ENCODE peak calls at places on chromosomes 3 and 15, in five cellular contexts. One of them, this sample, is unnamed.

GRCh38 chr3:87161486-87161885 is 65.6 kb upstream of the CHMP2B start:
- DNase-seq in H9: no peak
- DNase-seq in left lung: no peak
- DNase-seq in fibroblast of lung: no peak
- DNase-seq in stomach: no peak
- DNase-seq in this sample: no peak

GRCh38 chr3:129383292-129383860 is 45.1 kb downstream of the EFCAB12 start:
- DNase-seq in left lung: no peak
- DNase-seq in stomach: peak
- DNase-seq in H9: peak
- DNase-seq in fibroblast of lung: peak
- DNase-seq in this sample: peak

GRCh38 chr15:91568036-91568435 is 285.5 kb upstream of the SLCO3A1 start:
- DNase-seq in fibroblast of lung: no peak
- DNase-seq in stomach: no peak
- DNase-seq in left lung: no peak
- DNase-seq in H9: no peak
- DNase-seq in this sample: no peak

GRCh38 chr3:149638401-149639092 is 19.3 kb downstream of the WWTR1 start:
- DNase-seq in stomach: no peak
- DNase-seq in H9: no peak
- DNase-seq in fibroblast of lung: peak
- DNase-seq in left lung: no peak
- DNase-seq in this sample: no peak

GRCh38 chr3:13141991-13142412 is 68.8 kb upstream of the IQSEC1 start:
- DNase-seq in left lung: no peak
- DNase-seq in fibroblast of lung: peak
- DNase-seq in H9: peak
- DNase-seq in stomach: no peak
- DNase-seq in this sample: no peak

GRCh38 chr3:161413127-161413854 is 42.0 kb upstream of the SPTSSB start:
- DNase-seq in stomach: peak
- DNase-seq in H9: no peak
- DNase-seq in fibroblast of lung: peak
- DNase-seq in left lung: no peak
- DNase-seq in this sample: no peak

GRCh38 chr15:91882858-91883586 is 29.5 kb downstream of the SLCO3A1 start:
- DNase-seq in H9: no peak
- DNase-seq in left lung: no peak
- DNase-seq in fibroblast of lung: peak
- DNase-seq in stomach: no peak
- DNase-seq in this sample: no peak

GRCh38 chr3:113174806-113175490 is 36.4 kb upstream of the BOC start:
- DNase-seq in fibroblast of lung: peak
- DNase-seq in left lung: no peak
- DNase-seq in stomach: no peak
- DNase-seq in H9: no peak
- DNase-seq in this sample: no peak

GRCh38 chr3:16875876-16876575 is 8.7 kb upstream of the PLCL2 start:
- DNase-seq in stomach: no peak
- DNase-seq in H9: no peak
- DNase-seq in left lung: no peak
- DNase-seq in fibroblast of lung: no peak
- DNase-seq in this sample: no peak

GRCh38 chr3:134485075-134485536 is 679 bp downstream of the ANAPC13 start:
- DNase-seq in H9: no peak
- DNase-seq in fibroblast of lung: no peak
- DNase-seq in left lung: no peak
- DNase-seq in stomach: no peak
- DNase-seq in this sample: no peak

GRCh38 chr3:160027541-160028195 is 39.0 kb downstream of the IL12A start:
- DNase-seq in stomach: no peak
- DNase-seq in H9: no peak
- DNase-seq in fibroblast of lung: peak
- DNase-seq in left lung: no peak
- DNase-seq in this sample: no peak

GRCh38 chr15:58148120-58148519 is 9.9 kb downstream of the AQP9 start:
- DNase-seq in stomach: no peak
- DNase-seq in fibroblast of lung: no peak
- DNase-seq in left lung: no peak
- DNase-seq in H9: no peak
- DNase-seq in this sample: no peak

GRCh38 chr3:177604181-177604580 is 406.9 kb upstream of the TBL1XR1 start:
- DNase-seq in left lung: no peak
- DNase-seq in stomach: no peak
- DNase-seq in fibroblast of lung: no peak
- DNase-seq in H9: no peak
- DNase-seq in this sample: no peak
- H3K27ac ChIP-seq in left lung: no peak
- H3K27ac ChIP-seq in stomach: peak
- H3K27ac ChIP-seq in fibroblast of lung: no peak
- H3K27ac ChIP-seq in H9: no peak
- H3K27ac ChIP-seq in this sample: no peak

GRCh38 chr3:186421946-186422345 is 59.9 kb upstream of the DGKG start:
- DNase-seq in fibroblast of lung: no peak
- DNase-seq in H9: no peak
- DNase-seq in stomach: no peak
- DNase-seq in left lung: no peak
- DNase-seq in this sample: no peak

GRCh38 chr3:186432944-186433732 is 71.1 kb upstream of the DGKG start:
- DNase-seq in stomach: no peak
- DNase-seq in fibroblast of lung: peak
- DNase-seq in left lung: no peak
- DNase-seq in H9: no peak
- DNase-seq in this sample: no peak

GRCh38 chr3:186432189-186432588 is 70.2 kb upstream of the DGKG start:
- DNase-seq in left lung: no peak
- DNase-seq in fibroblast of lung: peak
- DNase-seq in H9: no peak
- DNase-seq in stomach: no peak
- DNase-seq in this sample: no peak

GRCh38 chr3:186425788-186426730 is 64.0 kb upstream of the DGKG start:
- DNase-seq in left lung: no peak
- DNase-seq in stomach: no peak
- DNase-seq in H9: no peak
- DNase-seq in fibroblast of lung: peak
- DNase-seq in this sample: no peak

DNA sequence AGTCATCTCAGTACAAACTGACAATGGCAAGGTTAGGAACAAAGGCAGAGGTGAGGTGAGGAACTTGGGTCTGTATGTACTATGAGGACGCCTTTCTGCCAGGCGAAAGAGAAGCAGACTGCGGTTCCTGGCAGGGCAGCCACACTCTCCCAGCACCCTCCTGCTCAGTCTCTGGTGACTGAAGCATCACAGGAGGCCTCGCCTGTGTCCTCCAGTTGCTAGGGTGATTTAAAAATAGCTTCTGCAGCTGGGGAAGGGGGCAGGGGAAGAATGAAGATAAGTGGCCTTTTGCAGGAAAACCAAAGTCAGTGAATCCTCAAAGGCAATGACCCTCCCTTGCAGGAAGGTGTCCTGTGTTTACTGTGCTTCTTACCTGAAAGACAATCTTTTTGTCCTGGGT is 65.6 kb upstream of the DGKG start:
- DNase-seq in stomach: no peak
- DNase-seq in left lung: no peak
- DNase-seq in H9: no peak
- DNase-seq in fibroblast of lung: peak
- DNase-seq in this sample: no peak
- TF ChIP-seq CTCF in stomach: no peak
- TF ChIP-seq CTCF in left lung: no peak
- TF ChIP-seq CTCF in H9: no peak
- TF ChIP-seq CTCF in fibroblast of lung: no peak
- TF ChIP-seq CTCF in this sample: no peak

GRCh38 chr3:192885374-192885773 is 32.3 kb downstream of the MB21D2 start:
- DNase-seq in left lung: no peak
- DNase-seq in stomach: no peak
- DNase-seq in H9: no peak
- DNase-seq in fibroblast of lung: no peak
- DNase-seq in this sample: no peak
- H3K27ac ChIP-seq in left lung: no peak
- H3K27ac ChIP-seq in stomach: no peak
- H3K27ac ChIP-seq in H9: no peak
- H3K27ac ChIP-seq in fibroblast of lung: peak
- H3K27ac ChIP-seq in this sample: no peak

DNA sequence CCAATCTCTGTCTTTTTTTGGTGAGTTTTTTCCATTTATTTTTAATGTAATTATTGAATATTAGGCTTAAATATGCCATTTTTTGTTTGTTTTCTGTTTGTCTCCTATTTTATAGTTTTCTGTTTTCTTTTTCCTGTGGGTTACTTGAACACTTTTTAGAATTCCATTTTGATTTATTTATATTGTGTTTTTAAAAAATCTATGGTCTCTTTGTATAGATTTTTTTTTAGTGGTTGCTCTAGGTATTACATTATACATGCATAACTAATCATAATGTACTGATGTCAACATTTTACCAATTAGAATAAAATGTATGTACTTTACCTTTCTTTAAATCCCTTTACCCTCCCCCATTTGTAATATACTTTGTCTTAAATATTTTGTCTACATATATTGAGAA is 56.2 kb downstream of the RASA2 start:
- DNase-seq in left lung: no peak
- DNase-seq in stomach: no peak
- DNase-seq in fibroblast of lung: no peak
- DNase-seq in H9: no peak
- DNase-seq in this sample: no peak
- TF ChIP-seq CTCF in left lung: no peak
- TF ChIP-seq CTCF in stomach: no peak
- TF ChIP-seq CTCF in fibroblast of lung: no peak
- TF ChIP-seq CTCF in H9: no peak
- TF ChIP-seq CTCF in this sample: peak

GRCh38 chr3:151319613-151320012 is 3.0 kb upstream of the GPR87 start:
- DNase-seq in stomach: no peak
- DNase-seq in fibroblast of lung: peak
- DNase-seq in left lung: no peak
- DNase-seq in H9: no peak
- DNase-seq in this sample: no peak

GRCh38 chr3:151318946-151319345 is 2.3 kb upstream of the GPR87 start:
- DNase-seq in H9: no peak
- DNase-seq in left lung: no peak
- DNase-seq in stomach: no peak
- DNase-seq in fibroblast of lung: peak
- DNase-seq in this sample: no peak

GRCh38 chr3:151322549-151322948 is 5.9 kb upstream of the GPR87 start:
- DNase-seq in stomach: no peak
- DNase-seq in left lung: no peak
- DNase-seq in H9: no peak
- DNase-seq in fibroblast of lung: no peak
- DNase-seq in this sample: no peak

GRCh38 chr3:151318313-151318712 is 1.7 kb upstream of the GPR87 start:
- DNase-seq in stomach: no peak
- DNase-seq in H9: no peak
- DNase-seq in fibroblast of lung: peak
- DNase-seq in left lung: no peak
- DNase-seq in this sample: no peak

DNA sequence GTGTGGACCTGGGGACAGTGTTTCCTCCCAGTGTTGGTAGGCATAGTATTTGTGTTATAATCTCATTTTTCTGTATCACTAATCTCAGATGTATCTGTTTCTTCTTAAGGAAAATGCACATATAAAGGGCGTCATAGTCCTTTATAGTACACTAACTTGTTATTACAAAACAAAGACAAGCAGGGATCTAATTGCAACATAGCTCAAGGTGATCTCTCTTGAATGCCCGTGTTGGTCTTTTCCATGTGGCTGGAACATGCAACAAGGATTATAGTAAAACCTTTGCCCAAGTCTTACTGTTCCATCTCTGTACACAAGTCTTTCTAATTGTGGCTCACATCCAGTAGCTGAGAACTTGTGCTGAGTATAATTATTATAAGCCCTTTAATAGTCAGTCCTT is 3.5 kb upstream of the GPR87 start:
- DNase-seq in stomach: no peak
- DNase-seq in H9: no peak
- DNase-seq in fibroblast of lung: peak
- DNase-seq in left lung: no peak
- DNase-seq in this sample: no peak
- H3K27ac ChIP-seq in stomach: no peak
- H3K27ac ChIP-seq in H9: no peak
- H3K27ac ChIP-seq in fibroblast of lung: peak
- H3K27ac ChIP-seq in left lung: no peak
- H3K27ac ChIP-seq in this sample: no peak

GRCh38 chr3:185584681-185585080 is 1.4 kb upstream of the SENP2 start:
- DNase-seq in left lung: no peak
- DNase-seq in stomach: no peak
- DNase-seq in H9: no peak
- DNase-seq in fibroblast of lung: no peak
- DNase-seq in this sample: no peak
- TF ChIP-seq CTCF in left lung: no peak
- TF ChIP-seq CTCF in stomach: no peak
- TF ChIP-seq CTCF in H9: no peak
- TF ChIP-seq CTCF in fibroblast of lung: no peak
- TF ChIP-seq CTCF in this sample: no peak

GRCh38 chr3:187223799-187224198 is 26.5 kb downstream of the RTP1 start:
- DNase-seq in fibroblast of lung: no peak
- DNase-seq in H9: no peak
- DNase-seq in left lung: no peak
- DNase-seq in stomach: no peak
- DNase-seq in this sample: no peak

GRCh38 chr3:187227658-187228258 is 30.5 kb downstream of the RTP1 start:
- DNase-seq in H9: no peak
- DNase-seq in fibroblast of lung: peak
- DNase-seq in left lung: no peak
- DNase-seq in stomach: no peak
- DNase-seq in this sample: no peak

GRCh38 chr3:187228740-187229139 is 31.5 kb downstream of the RTP1 start:
- DNase-seq in H9: no peak
- DNase-seq in stomach: no peak
- DNase-seq in fibroblast of lung: no peak
- DNase-seq in left lung: no peak
- DNase-seq in this sample: no peak

DNA sequence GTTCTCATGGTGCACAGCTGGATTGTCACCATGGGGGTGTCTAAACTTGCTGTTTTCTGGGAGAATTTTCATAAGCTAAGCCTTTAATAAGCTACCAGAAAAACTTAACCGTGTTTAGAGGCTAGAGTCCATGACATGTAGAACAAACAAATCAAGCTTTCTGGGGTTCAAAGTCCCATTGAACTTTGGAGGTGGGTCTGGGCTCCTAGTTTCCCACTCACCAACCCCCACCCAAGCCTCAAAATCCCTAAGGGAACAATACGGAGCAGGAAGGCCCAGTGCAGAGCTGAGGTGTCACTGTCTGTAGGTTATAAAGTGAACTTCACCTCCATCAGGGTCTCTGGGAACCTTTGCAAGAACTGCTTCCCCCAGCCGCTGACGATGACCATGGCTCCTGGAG is 25.5 kb downstream of the RTP1 start:
- DNase-seq in stomach: no peak
- DNase-seq in fibroblast of lung: no peak
- DNase-seq in left lung: no peak
- DNase-seq in H9: no peak
- DNase-seq in this sample: no peak
- H3K27ac ChIP-seq in stomach: no peak
- H3K27ac ChIP-seq in fibroblast of lung: no peak
- H3K27ac ChIP-seq in left lung: no peak
- H3K27ac ChIP-seq in H9: no peak
- H3K27ac ChIP-seq in this sample: no peak

GRCh38 chr3:116394365-116394764 is 50.9 kb downstream of the LSAMP start:
- DNase-seq in H9: no peak
- DNase-seq in left lung: no peak
- DNase-seq in stomach: no peak
- DNase-seq in fibroblast of lung: no peak
- DNase-seq in this sample: no peak
- TF ChIP-seq CTCF in H9: no peak
- TF ChIP-seq CTCF in left lung: no peak
- TF ChIP-seq CTCF in stomach: no peak
- TF ChIP-seq CTCF in fibroblast of lung: no peak
- TF ChIP-seq CTCF in this sample: no peak